ENCODE peak calls at places on chromosomes 11 and 22, in ten cellular contexts. One of them, this sample, is unnamed.

GRCh38 chr11:111347723-111348115 is 31.4 kb downstream of the POU2AF1 start:
- DNase-seq in astrocyte of the spinal cord: no peak
- DNase-seq in activated T-cell treated with anti-CD3 and anti-CD28 coated beads for 1 hour: no peak
- DNase-seq in H4: no peak
- DNase-seq in NCI-H2081: no peak
- DNase-seq in ecto neural progenitor cell: no peak
- DNase-seq in activated CD4-positive, alpha-beta T cell treated with anti-CD3 and anti-CD28 coated beads, Interleukin-2, amount 50 U/mL, for 48 hours: no peak
- DNase-seq in GM12892: no peak
- DNase-seq in H54: no peak
- DNase-seq in endothelial cell of umbilical vein: no peak
- DNase-seq in this sample: no peak

GRCh38 chr11:11608783-11609232 is 13.0 kb downstream of the GALNT18 start:
- DNase-seq in astrocyte of the spinal cord: no peak
- DNase-seq in activated T-cell treated with anti-CD3 and anti-CD28 coated beads for 1 hour: no peak
- DNase-seq in H4: peak
- DNase-seq in NCI-H2081: no peak
- DNase-seq in ecto neural progenitor cell: no peak
- DNase-seq in activated CD4-positive, alpha-beta T cell treated with anti-CD3 and anti-CD28 coated beads, Interleukin-2, amount 50 U/mL, for 48 hours: no peak
- DNase-seq in GM12892: no peak
- DNase-seq in H54: peak
- DNase-seq in endothelial cell of umbilical vein: no peak
- DNase-seq in this sample: peak

GRCh38 chr11:69000831-69001245 is 12.2 kb downstream of the MRGPRF start:
- DNase-seq in astrocyte of the spinal cord: peak
- DNase-seq in activated T-cell treated with anti-CD3 and anti-CD28 coated beads for 1 hour: no peak
- DNase-seq in H4: peak
- DNase-seq in NCI-H2081: no peak
- DNase-seq in ecto neural progenitor cell: peak
- DNase-seq in activated CD4-positive, alpha-beta T cell treated with anti-CD3 and anti-CD28 coated beads, Interleukin-2, amount 50 U/mL, for 48 hours: no peak
- DNase-seq in GM12892: peak
- DNase-seq in H54: peak
- DNase-seq in endothelial cell of umbilical vein: peak
- DNase-seq in this sample: peak

GRCh38 chr11:23903044-23903704 is 593.7 kb upstream of the LUZP2 start:
- DNase-seq in astrocyte of the spinal cord: peak
- DNase-seq in activated T-cell treated with anti-CD3 and anti-CD28 coated beads for 1 hour: no peak
- DNase-seq in H4: peak
- DNase-seq in NCI-H2081: no peak
- DNase-seq in ecto neural progenitor cell: no peak
- DNase-seq in activated CD4-positive, alpha-beta T cell treated with anti-CD3 and anti-CD28 coated beads, Interleukin-2, amount 50 U/mL, for 48 hours: no peak
- DNase-seq in GM12892: no peak
- DNase-seq in H54: no peak
- DNase-seq in endothelial cell of umbilical vein: peak
- DNase-seq in this sample: peak

GRCh38 chr11:34653851-34654490 is 33.1 kb downstream of the EHF start:
- DNase-seq in astrocyte of the spinal cord: peak
- DNase-seq in activated T-cell treated with anti-CD3 and anti-CD28 coated beads for 1 hour: no peak
- DNase-seq in H4: peak
- DNase-seq in NCI-H2081: no peak
- DNase-seq in ecto neural progenitor cell: no peak
- DNase-seq in activated CD4-positive, alpha-beta T cell treated with anti-CD3 and anti-CD28 coated beads, Interleukin-2, amount 50 U/mL, for 48 hours: peak
- DNase-seq in GM12892: no peak
- DNase-seq in H54: peak
- DNase-seq in endothelial cell of umbilical vein: no peak
- DNase-seq in this sample: peak

GRCh38 chr11:64022125-64022784 is 13.5 kb upstream of the FLRT1 start:
- DNase-seq in astrocyte of the spinal cord: no peak
- DNase-seq in activated T-cell treated with anti-CD3 and anti-CD28 coated beads for 1 hour: no peak
- DNase-seq in H4: no peak
- DNase-seq in NCI-H2081: no peak
- DNase-seq in ecto neural progenitor cell: no peak
- DNase-seq in activated CD4-positive, alpha-beta T cell treated with anti-CD3 and anti-CD28 coated beads, Interleukin-2, amount 50 U/mL, for 48 hours: no peak
- DNase-seq in GM12892: no peak
- DNase-seq in H54: no peak
- DNase-seq in endothelial cell of umbilical vein: no peak
- DNase-seq in this sample: no peak

GRCh38 chr11:6925007-6925577 is 1.1 kb upstream of the ZNF215 start:
- DNase-seq in astrocyte of the spinal cord: no peak
- DNase-seq in activated T-cell treated with anti-CD3 and anti-CD28 coated beads for 1 hour: no peak
- DNase-seq in H4: no peak
- DNase-seq in NCI-H2081: no peak
- DNase-seq in ecto neural progenitor cell: no peak
- DNase-seq in activated CD4-positive, alpha-beta T cell treated with anti-CD3 and anti-CD28 coated beads, Interleukin-2, amount 50 U/mL, for 48 hours: no peak
- DNase-seq in GM12892: no peak
- DNase-seq in H54: no peak
- DNase-seq in endothelial cell of umbilical vein: no peak
- DNase-seq in this sample: no peak

GRCh38 chr22:48541401-48542098 is 1286.1 kb downstream of the BRD1 start:
- DNase-seq in astrocyte of the spinal cord: no peak
- DNase-seq in activated T-cell treated with anti-CD3 and anti-CD28 coated beads for 1 hour: no peak
- DNase-seq in H4: no peak
- DNase-seq in NCI-H2081: no peak
- DNase-seq in ecto neural progenitor cell: no peak
- DNase-seq in activated CD4-positive, alpha-beta T cell treated with anti-CD3 and anti-CD28 coated beads, Interleukin-2, amount 50 U/mL, for 48 hours: no peak
- DNase-seq in GM12892: no peak
- DNase-seq in H54: no peak
- DNase-seq in endothelial cell of umbilical vein: no peak
- DNase-seq in this sample: no peak

GRCh38 chr11:128498846-128499245 is 88.5 kb downstream of the ETS1 start:
- DNase-seq in astrocyte of the spinal cord: peak
- DNase-seq in activated T-cell treated with anti-CD3 and anti-CD28 coated beads for 1 hour: no peak
- DNase-seq in H4: no peak
- DNase-seq in NCI-H2081: no peak
- DNase-seq in ecto neural progenitor cell: no peak
- DNase-seq in activated CD4-positive, alpha-beta T cell treated with anti-CD3 and anti-CD28 coated beads, Interleukin-2, amount 50 U/mL, for 48 hours: no peak
- DNase-seq in GM12892: no peak
- DNase-seq in H54: no peak
- DNase-seq in endothelial cell of umbilical vein: no peak
- DNase-seq in this sample: no peak

This sample was measured in MG63.